ENCODE peak calls at places on chromosomes 6 and 20, in seven cellular contexts. W is CD8-positive, alpha-beta T cell; O is cardiac muscle cell; F is neuronal stem cell; T is naive thymus-derived CD4-positive, alpha-beta T cell; D is HL-60; J is Panc1. E is an unnamed sample.
A peak's percentile ranks its signal among the peaks of the same experiment; 100 is the strongest.

GRCh38 chr6:89140347-89141159 is 5.3 kb upstream of the PM20D2 start:
- DNase-seq in W (no peak), O (no peak), F (no peak), T (no peak), D (no peak), J (no peak), E (no peak)

GRCh38 chr6:11672261-11672660 is 106.3 kb downstream of the ADTRP start:
- DNase-seq in W (no peak), O (no peak), F (no peak), T (no peak), D (no peak), J (no peak), E (no peak)

GRCh38 chr6:53326372-53327016 is 22.3 kb downstream of the ELOVL5 start:
- DNase-seq in W (no peak), O (peak; percentile 95), F (no peak), T (no peak), D (no peak), J (peak; percentile 85), E (peak; percentile 30)

GRCh38 chr6:157291356-157291755 is 32.0 kb downstream of the TMEM242 start:
- DNase-seq in W (no peak), O (no peak), F (no peak), T (no peak), D (no peak), J (no peak), E (no peak)

GRCh38 chr6:99458319-99458718 is 33.2 kb upstream of the PNISR start:
- DNase-seq in W (no peak), O (peak; percentile 39), F (no peak), T (no peak), D (peak; percentile 25), J (no peak), E (no peak)

GRCh38 chr6:34083227-34083889 is 62.5 kb downstream of the GRM4 start:
- DNase-seq in W (no peak), O (no peak), F (no peak), T (no peak), D (no peak), J (no peak), E (no peak)

GRCh38 chr20:63260943-63261807 is 6.9 kb upstream of the NKAIN4 start:
- DNase-seq in W (no peak), O (no peak), F (no peak), T (no peak), D (no peak), J (no peak), E (no peak)

GRCh38 chr6:64299176-64299575 is 663.6 kb downstream of the PHF3 start:
- DNase-seq in W (no peak), O (no peak), F (no peak), T (no peak), D (no peak), J (no peak), E (no peak)

GRCh38 chr20:51574248-51575033 is 31.9 kb upstream of the NFATC2 start:
- DNase-seq in W (no peak), O (no peak), F (no peak), T (no peak), D (no peak), J (no peak), E (no peak)

GRCh38 chr6:13694562-13694961 is 17.1 kb downstream of the RANBP9 start:
- DNase-seq in W (no peak), O (no peak), F (no peak), T (no peak), D (no peak), J (no peak), E (no peak)
- H3K27ac ChIP-seq in W (no peak overlapping the region), O (no peak overlapping the region), F (no peak overlapping the region), T (peak overlapping the region; percentile 60), D (no peak overlapping the region), J (no peak overlapping the region), E (no peak overlapping the region)

GRCh38 chr6:112330071-112330876 is 16.9 kb upstream of the RFPL4B start:
- DNase-seq in W (no peak), O (peak; percentile 31), F (no peak), T (no peak), D (no peak), J (no peak), E (no peak)
- H3K27ac ChIP-seq in W (no peak overlapping the region), O (no peak overlapping the region), F (no peak overlapping the region), T (no peak overlapping the region), D (no peak overlapping the region), J (no peak overlapping the region), E (no peak overlapping the region)

GRCh38 chr6:27474172-27474465 is 1.2 kb upstream of the ZNF184 start:
- DNase-seq in W (no peak), O (no peak), F (no peak), T (no peak), D (no peak), J (no peak), E (no peak)

GRCh38 chr6:27472617-27473400 is at the start of gene ZNF184:
- DNase-seq in W (peak; percentile 78), O (peak; percentile 99), F (peak; percentile 95), T (peak; percentile 86), D (peak; percentile 97), J (peak; percentile 95), E (peak; percentile 98)

GRCh38 chr6:27470023-27470422 is 2.9 kb downstream of the ZNF184 start:
- DNase-seq in W (no peak), O (no peak), F (no peak), T (no peak), D (no peak), J (no peak), E (no peak)

GRCh38 chr6:27472182-27472616 is 706 bp downstream of the ZNF184 start:
- DNase-seq in W (peak; percentile 42), O (peak; percentile 80), F (peak; percentile 65), T (peak; percentile 74), D (peak; percentile 79), J (peak; percentile 85), E (peak; percentile 70)

GRCh38 chr6:27471365-27472115 is 1.4 kb downstream of the ZNF184 start:
- DNase-seq in W (no peak), O (no peak), F (no peak), T (no peak), D (no peak), J (no peak), E (no peak)
- H3K27ac ChIP-seq in W (peak overlapping the region; percentile 94), O (no peak overlapping the region), F (no peak overlapping the region), T (peak overlapping the region; percentile 93), D (peak overlapping the region; percentile 88), J (peak overlapping the region; percentile 93), E (peak overlapping the region; percentile 96)

GRCh38 chr20:41178495-41178894 is 41.2 kb downstream of the PLCG1 start:
- DNase-seq in W (no peak), O (no peak), F (no peak), T (no peak), D (no peak), J (no peak), E (no peak)
- H3K27ac ChIP-seq in W (no peak overlapping the region), O (no peak overlapping the region), F (peak overlapping the region; percentile 27), T (no peak overlapping the region), D (no peak overlapping the region), J (no peak overlapping the region), E (peak overlapping the region; percentile 46)

DNA sequence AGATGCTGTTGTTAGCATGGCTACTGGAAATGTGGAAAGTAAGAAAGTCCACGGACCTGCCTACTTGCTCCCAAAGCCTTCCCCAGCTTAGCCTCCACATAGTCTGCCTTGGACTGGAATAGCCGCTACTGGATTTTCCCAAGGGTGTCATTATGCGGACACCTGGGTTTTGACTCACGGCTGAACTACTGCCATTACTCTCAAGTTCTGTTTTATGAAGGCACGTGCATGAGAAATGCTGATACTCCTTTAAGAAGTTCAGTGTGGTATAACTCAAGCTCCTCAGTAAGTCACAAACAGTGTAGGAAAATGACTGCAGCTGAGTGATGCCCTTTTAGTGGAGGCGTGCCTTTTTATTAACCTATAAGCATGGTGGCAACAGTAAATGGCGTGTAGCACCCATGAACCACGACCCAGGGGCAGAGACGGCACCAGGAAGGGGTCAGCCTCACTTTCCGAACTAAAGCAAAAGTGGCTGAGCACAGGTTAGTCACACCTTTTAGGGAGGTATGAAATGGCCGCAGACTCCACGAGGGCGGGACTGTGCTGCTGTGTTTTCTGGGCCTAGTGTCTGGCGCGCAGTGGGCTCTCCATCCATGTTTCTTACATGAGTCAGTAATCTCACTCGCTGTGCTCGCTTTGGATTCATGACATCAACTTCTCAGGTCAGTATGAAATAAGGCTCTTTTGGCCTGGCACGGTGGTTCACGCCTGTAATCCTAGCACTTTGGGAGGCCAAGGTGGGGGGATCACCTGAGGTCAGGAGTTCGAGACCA is 23.9 kb downstream of the PSMG4 start:
- DNase-seq in W (no peak), O (no peak), F (no peak), T (no peak), D (no peak), J (no peak), E (no peak)
- H3K27ac ChIP-seq in W (no peak overlapping the region), O (no peak overlapping the region), F (no peak overlapping the region), T (no peak overlapping the region), D (no peak overlapping the region), J (no peak overlapping the region), E (no peak overlapping the region)

DNA sequence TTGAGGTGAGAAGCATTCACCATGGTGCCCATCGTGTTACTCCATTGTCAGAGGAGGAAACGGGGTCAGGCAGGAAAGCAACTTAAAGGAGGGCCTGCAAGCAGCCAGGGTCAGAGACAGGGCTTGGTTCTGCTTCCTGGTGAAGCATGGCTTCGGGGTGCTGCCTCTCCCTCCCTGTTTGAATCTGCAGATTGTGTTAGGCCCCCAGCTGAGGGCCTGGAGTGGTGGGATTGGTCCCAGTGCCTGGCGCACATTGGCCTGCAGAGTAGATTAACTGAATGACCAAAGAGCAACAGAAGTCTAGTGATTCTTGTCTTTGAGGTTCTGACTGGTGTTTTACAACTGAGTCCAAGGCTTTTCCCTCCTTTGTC is 4.0 kb downstream of the SOX12 start:
- DNase-seq in W (no peak), O (no peak), F (no peak), T (no peak), D (peak; percentile 23), J (no peak), E (no peak)
- H3K27ac ChIP-seq in W (no peak overlapping the region), O (peak overlapping the region; percentile 63), F (peak overlapping the region; percentile 24), T (peak overlapping the region; percentile 38), D (no peak overlapping the region), J (peak overlapping the region; percentile 71), E (no peak overlapping the region)

DNA sequence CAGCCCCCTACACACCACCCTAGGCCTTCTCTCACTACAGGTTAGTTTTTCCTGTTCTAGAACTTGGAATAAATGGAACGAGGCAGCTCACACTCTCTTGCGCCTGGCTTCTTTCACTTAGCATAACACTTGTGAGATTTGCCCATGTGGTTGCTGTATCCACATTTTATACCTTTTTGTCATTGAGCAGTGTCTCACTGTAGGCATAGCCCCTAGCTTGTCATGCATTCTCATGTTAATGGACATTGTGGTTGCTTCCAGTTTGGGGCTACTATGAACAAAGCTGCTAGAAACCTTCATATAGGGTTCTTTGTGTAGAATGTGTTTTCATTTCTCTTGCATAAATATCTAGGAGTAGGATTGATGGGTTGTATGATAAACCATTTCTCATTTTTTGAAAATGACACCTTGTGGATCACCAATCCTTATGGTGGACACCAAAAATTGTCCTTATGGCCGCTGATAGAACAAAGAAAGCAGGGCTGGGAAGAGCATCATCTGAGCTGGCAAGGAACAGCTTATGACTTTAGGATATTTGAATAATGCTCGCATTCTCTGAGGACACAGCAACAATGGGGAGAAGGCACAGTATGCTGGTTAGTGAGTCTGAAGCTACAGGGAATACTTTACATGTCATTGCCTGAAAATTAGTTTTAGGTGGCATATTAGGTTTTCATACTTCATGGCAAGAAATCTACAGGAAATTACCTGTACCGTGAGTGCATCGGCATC is 9.8 kb upstream of the SLC22A23 start:
- DNase-seq in W (no peak), O (no peak), F (no peak), T (no peak), D (no peak), J (no peak), E (no peak)
- H3K27ac ChIP-seq in W (no peak overlapping the region), O (no peak overlapping the region), F (no peak overlapping the region), T (no peak overlapping the region), D (no peak overlapping the region), J (no peak overlapping the region), E (no peak overlapping the region)